ENCODE peak calls at places on chromosome 18, in four cellular contexts. L, G, E and S are unnamed samples.

GRCh38 chr18:48582946-48583345 is 44.1 kb downstream of the CTIF start:
- DNase-seq in G (no peak), E (no peak), L (no peak), S (no peak)

GRCh38 chr18:59621027-59621426 is 76.2 kb downstream of the CCBE1 start:
- DNase-seq in L (no peak), E (no peak), G (no peak), S (no peak)

GRCh38 chr18:58572181-58572580 is 56.7 kb downstream of the ALPK2 start:
- DNase-seq in L (no peak), E (no peak), G (no peak), S (no peak)

GRCh38 chr18:45845410-45845809 is 19.9 kb downstream of the SIGLEC15 start:
- DNase-seq in L (no peak), G (no peak), E (no peak), S (no peak)

GRCh38 chr18:53944721-53945120 is 279.7 kb downstream of the MBD2 start:
- DNase-seq in L (no peak), E (no peak), G (peak), S (no peak)

GRCh38 chr18:24271381-24272331 is 126.0 kb downstream of the OSBPL1A start:
- DNase-seq in G (peak), L (no peak), E (peak), S (peak)

GRCh38 chr18:26185267-26185666 is 41.0 kb upstream of the TAF4B start:
- DNase-seq in G (no peak), E (no peak), L (no peak), S (no peak)

GRCh38 chr18:22913861-22914260 is 19.3 kb upstream of the RBBP8 start:
- DNase-seq in E (no peak), G (no peak), L (no peak), S (no peak)

GRCh38 chr18:48541026-48541746 is 2.4 kb downstream of the CTIF start:
- DNase-seq in E (peak), L (no peak), G (peak), S (peak)

GRCh38 chr18:80252136-80252535 is 4.8 kb upstream of the PARD6G start:
- DNase-seq in G (no peak), L (no peak), E (no peak), S (no peak)

GRCh38 chr18:61980355-61980754 is 87.5 kb upstream of the RNF152 start:
- DNase-seq in G (no peak), L (no peak), E (peak), S (no peak)

GRCh38 chr18:22900558-22901183 is 32.5 kb upstream of the RBBP8 start:
- DNase-seq in E (no peak), L (no peak), G (no peak), S (no peak)

GRCh38 chr18:51171208-51171607 is 26.3 kb downstream of the MEX3C start:
- DNase-seq in L (no peak), G (no peak), E (no peak), S (no peak)

GRCh38 chr18:51211552-51211951 is 14.1 kb upstream of the MEX3C start:
- DNase-seq in E (peak), L (peak), G (peak), S (no peak)

GRCh38 chr18:61743775-61744531 is 148.9 kb downstream of the RNF152 start:
- DNase-seq in L (no peak), G (no peak), E (no peak), S (no peak)

GRCh38 chr18:40004246-40004645 is 1950.8 kb upstream of the PIK3C3 start:
- DNase-seq in G (no peak), L (no peak), E (no peak), S (no peak)

DNA sequence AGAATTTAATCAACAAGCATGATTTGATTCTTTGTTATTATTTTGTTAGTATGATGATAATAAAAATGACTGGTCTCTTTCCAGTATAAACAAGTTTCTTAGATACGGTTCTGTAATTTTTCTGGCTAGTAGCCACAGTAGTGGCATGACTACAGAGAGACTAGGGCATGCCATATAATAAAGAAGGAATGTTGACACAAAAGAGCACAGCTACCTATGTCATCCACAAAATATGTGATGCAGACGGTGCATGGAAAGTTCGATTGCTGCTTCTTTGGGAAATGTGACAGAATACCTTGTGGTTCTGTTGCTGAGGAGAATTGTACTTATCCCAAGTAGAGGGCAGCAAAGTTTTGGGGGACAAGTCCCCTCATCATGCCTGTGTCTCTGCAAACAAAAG is 26.1 kb upstream of the SETBP1 start:
- DNase-seq in E (no peak), L (no peak), G (no peak), S (no peak)
- TF ChIP-seq SPI1 in E (no peak), L (no peak), G (no peak), S (no peak)

GRCh38 chr18:42604820-42605219 is 510.7 kb downstream of the RIT2 start:
- DNase-seq in G (no peak), L (no peak), E (no peak), S (no peak)
- TF ChIP-seq SPI1 in G (no peak), L (no peak), E (no peak), S (no peak)

DNA sequence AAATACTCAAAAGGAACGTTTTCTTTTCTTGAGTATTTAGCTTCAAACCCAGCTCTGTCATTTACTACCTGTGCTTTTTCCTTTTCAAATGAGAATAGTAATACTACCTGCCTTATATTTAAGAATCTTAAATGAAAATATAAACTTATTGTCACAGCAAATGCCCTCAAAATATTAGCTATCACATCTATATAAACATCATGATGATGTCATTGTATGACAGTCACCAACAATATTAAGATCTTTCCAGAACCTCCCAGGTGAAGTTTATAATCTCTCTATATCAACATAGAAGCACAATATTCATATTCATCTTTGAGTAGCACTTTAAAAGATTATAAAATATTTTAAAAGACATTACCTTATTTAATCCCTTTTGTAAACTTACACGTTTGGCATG is 92.2 kb downstream of the DOK6 start:
- DNase-seq in E (no peak), L (no peak), G (no peak), S (no peak)
- TF ChIP-seq SPI1 in E (no peak), L (no peak), G (no peak), S (no peak)

GRCh38 chr18:57436965-57437333 is 1.8 kb downstream of the ONECUT2 start:
- DNase-seq in E (no peak), L (no peak), G (no peak), S (no peak)
- TF ChIP-seq SPI1 in E (no peak), L (no peak), G (no peak), S (no peak)